ENCODE peak calls at places on chromosomes 12 and 14, in four cellular contexts. One of them, this sample, is unnamed.

GRCh38 chr12:106892075-106892474 is 63.6 kb upstream of the TMEM263 start:
- DNase-seq in colonic mucosa: peak; percentile 70
- DNase-seq in mammary epithelial cell: peak; percentile 35
- DNase-seq in A673: no peak
- DNase-seq in this sample: no peak

GRCh38 chr14:78608998-78609787 is 439.0 kb downstream of the NRXN3 start:
- DNase-seq in mammary epithelial cell: no peak
- DNase-seq in colonic mucosa: no peak
- DNase-seq in A673: no peak
- DNase-seq in this sample: no peak

GRCh38 chr14:104154246-104154645 is 15.9 kb downstream of the KIF26A start:
- DNase-seq in A673: no peak
- DNase-seq in mammary epithelial cell: no peak
- DNase-seq in colonic mucosa: no peak
- DNase-seq in this sample: no peak

GRCh38 chr12:124311292-124312109 is 16.6 kb downstream of the RFLNA start:
- DNase-seq in A673: peak; percentile 46
- DNase-seq in mammary epithelial cell: no peak
- DNase-seq in colonic mucosa: peak; percentile 41
- DNase-seq in this sample: peak; percentile 74

GRCh38 chr14:72880820-72881219 is 13.1 kb downstream of the DPF3 start:
- DNase-seq in mammary epithelial cell: no peak
- DNase-seq in colonic mucosa: no peak
- DNase-seq in A673: no peak
- DNase-seq in this sample: no peak

GRCh38 chr12:66514581-66514980 is 164.3 kb downstream of the GRIP1 start:
- DNase-seq in mammary epithelial cell: peak; percentile 82
- DNase-seq in A673: no peak
- DNase-seq in colonic mucosa: no peak
- DNase-seq in this sample: no peak

GRCh38 chr12:91181053-91181452 is 1.6 kb downstream of the DCN start:
- DNase-seq in colonic mucosa: no peak
- DNase-seq in mammary epithelial cell: no peak
- DNase-seq in A673: no peak
- DNase-seq in this sample: no peak

GRCh38 chr12:88958961-88959360 is 378.7 kb upstream of the KITLG start:
- DNase-seq in mammary epithelial cell: no peak
- DNase-seq in A673: no peak
- DNase-seq in colonic mucosa: no peak
- DNase-seq in this sample: peak; percentile 55

GRCh38 chr12:29611906-29612305 is 114.4 kb upstream of the OVCH1 start:
- DNase-seq in A673: peak; percentile 5
- DNase-seq in colonic mucosa: no peak
- DNase-seq in mammary epithelial cell: peak; percentile 42
- DNase-seq in this sample: no peak

GRCh38 chr12:59787610-59788009 is 191.8 kb downstream of the SLC16A7 start:
- DNase-seq in colonic mucosa: no peak
- DNase-seq in A673: no peak
- DNase-seq in mammary epithelial cell: no peak
- DNase-seq in this sample: no peak

GRCh38 chr12:75846102-75846501 is 185.5 kb downstream of the PHLDA1 start:
- DNase-seq in colonic mucosa: no peak
- DNase-seq in mammary epithelial cell: no peak
- DNase-seq in A673: no peak
- DNase-seq in this sample: no peak

GRCh38 chr14:104121142-104121541 is 17.2 kb upstream of the KIF26A start:
- DNase-seq in mammary epithelial cell: no peak
- DNase-seq in colonic mucosa: peak; percentile 13
- DNase-seq in A673: no peak
- DNase-seq in this sample: no peak

GRCh38 chr12:69096669-69097364 is 142.6 kb upstream of the CPSF6 start:
- DNase-seq in colonic mucosa: no peak
- DNase-seq in mammary epithelial cell: peak; percentile 21
- DNase-seq in A673: peak; percentile 82
- DNase-seq in this sample: no peak

GRCh38 chr12:4763549-4763948 is 43.3 kb downstream of the GALNT8 start:
- DNase-seq in A673: peak; percentile 65
- DNase-seq in colonic mucosa: peak; percentile 37
- DNase-seq in mammary epithelial cell: no peak
- DNase-seq in this sample: peak; percentile 99

GRCh38 chr14:49857427-49858003 is 4.9 kb upstream of the NEMF start:
- DNase-seq in colonic mucosa: no peak
- DNase-seq in A673: no peak
- DNase-seq in mammary epithelial cell: no peak
- DNase-seq in this sample: no peak

GRCh38 chr14:65492277-65492676 is 79.7 kb downstream of the FUT8 start:
- DNase-seq in A673: no peak
- DNase-seq in mammary epithelial cell: no peak
- DNase-seq in colonic mucosa: no peak
- DNase-seq in this sample: no peak

GRCh38 chr12:64983771-64984170 is 137.3 kb downstream of the WIF1 start:
- DNase-seq in colonic mucosa: no peak
- DNase-seq in A673: no peak
- DNase-seq in mammary epithelial cell: peak; percentile 79
- DNase-seq in this sample: no peak

GRCh38 chr12:23760495-23760894 is 189.0 kb downstream of the SOX5 start:
- DNase-seq in A673: no peak
- DNase-seq in colonic mucosa: no peak
- DNase-seq in mammary epithelial cell: no peak
- DNase-seq in this sample: peak; percentile 71

GRCh38 chr12:93214523-93215289 is 163.0 kb upstream of the NUDT4 start:
- DNase-seq in mammary epithelial cell: no peak
- DNase-seq in colonic mucosa: peak; percentile 82
- DNase-seq in A673: no peak
- DNase-seq in this sample: no peak

GRCh38 chr12:14846878-14847580 is 3.7 kb upstream of the ART4 start:
- DNase-seq in mammary epithelial cell: no peak
- DNase-seq in colonic mucosa: no peak
- DNase-seq in A673: no peak
- DNase-seq in this sample: no peak

GRCh38 chr12:14850929-14851663 is 7.8 kb upstream of the ART4 start:
- DNase-seq in colonic mucosa: no peak
- DNase-seq in mammary epithelial cell: no peak
- DNase-seq in A673: no peak
- DNase-seq in this sample: no peak

GRCh38 chr12:14846042-14846587 is 2.8 kb upstream of the ART4 start:
- DNase-seq in colonic mucosa: no peak
- DNase-seq in A673: no peak
- DNase-seq in mammary epithelial cell: no peak
- DNase-seq in this sample: no peak

GRCh38 chr12:14852880-14853279 is 9.6 kb upstream of the ART4 start:
- DNase-seq in colonic mucosa: no peak
- DNase-seq in A673: no peak
- DNase-seq in mammary epithelial cell: no peak
- DNase-seq in this sample: no peak

DNA sequence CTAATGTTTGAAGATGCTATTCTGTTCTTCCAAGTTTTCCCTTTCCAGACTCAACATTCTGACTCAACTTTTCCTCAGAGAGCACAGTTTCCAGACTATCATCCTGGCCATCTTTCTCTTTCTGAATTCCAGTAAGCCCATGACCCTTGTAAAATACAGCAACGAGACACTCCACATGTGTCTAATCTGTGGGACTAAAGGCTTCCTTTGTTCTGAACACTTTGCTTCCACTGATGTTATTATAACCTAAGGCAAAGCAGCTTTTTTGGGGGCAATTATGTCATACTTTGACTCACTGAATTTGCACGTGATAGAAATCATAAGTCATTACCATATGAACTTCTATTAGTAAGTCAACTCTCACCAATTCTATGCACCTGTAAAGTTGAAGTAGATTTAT is 6.3 kb upstream of the ART4 start:
- DNase-seq in colonic mucosa: no peak
- DNase-seq in A673: no peak
- DNase-seq in mammary epithelial cell: peak; percentile 72
- DNase-seq in this sample: no peak
- H3K4me3 ChIP-seq in colonic mucosa: no peak overlapping the region
- H3K4me3 ChIP-seq in A673: no peak overlapping the region
- H3K4me3 ChIP-seq in mammary epithelial cell: no peak overlapping the region
- H3K4me3 ChIP-seq in this sample: no peak overlapping the region

GRCh38 chr14:91385227-91385626 is 32.4 kb downstream of the CCDC88C start:
- DNase-seq in mammary epithelial cell: no peak
- DNase-seq in colonic mucosa: no peak
- DNase-seq in A673: no peak
- DNase-seq in this sample: peak; percentile 44

GRCh38 chr14:91388551-91388975 is 29.1 kb downstream of the CCDC88C start:
- DNase-seq in colonic mucosa: no peak
- DNase-seq in A673: no peak
- DNase-seq in mammary epithelial cell: no peak
- DNase-seq in this sample: no peak

GRCh38 chr14:91387996-91388395 is 29.6 kb downstream of the CCDC88C start:
- DNase-seq in mammary epithelial cell: no peak
- DNase-seq in A673: no peak
- DNase-seq in colonic mucosa: no peak
- DNase-seq in this sample: no peak

GRCh38 chr14:91389173-91389572 is 28.4 kb downstream of the CCDC88C start:
- DNase-seq in mammary epithelial cell: no peak
- DNase-seq in colonic mucosa: no peak
- DNase-seq in A673: no peak
- DNase-seq in this sample: no peak

GRCh38 chr14:91387135-91387849 is 30.3 kb downstream of the CCDC88C start:
- DNase-seq in A673: no peak
- DNase-seq in colonic mucosa: no peak
- DNase-seq in mammary epithelial cell: peak; percentile 66
- DNase-seq in this sample: no peak
- H3K4me1 ChIP-seq in A673: peaks cover 15% of the 10 kb centered on the region
- H3K4me1 ChIP-seq in colonic mucosa: peaks cover 4% of the 10 kb centered on the region
- H3K4me1 ChIP-seq in mammary epithelial cell: no peaks in the 10 kb centered on the region
- H3K4me1 ChIP-seq in this sample: peaks cover 15% of the 10 kb centered on the region

GRCh38 chr14:90799420-90799819 is 16.8 kb downstream of the TTC7B start:
- DNase-seq in A673: no peak
- DNase-seq in colonic mucosa: no peak
- DNase-seq in mammary epithelial cell: no peak
- DNase-seq in this sample: no peak
- H3K27ac ChIP-seq in A673: no peak overlapping the region
- H3K27ac ChIP-seq in colonic mucosa: no peak overlapping the region
- H3K27ac ChIP-seq in mammary epithelial cell: no peak overlapping the region
- H3K27ac ChIP-seq in this sample: no peak overlapping the region

GRCh38 chr14:32900602-32901001 is 38.1 kb upstream of the NPAS3 start:
- DNase-seq in colonic mucosa: no peak
- DNase-seq in A673: no peak
- DNase-seq in mammary epithelial cell: no peak
- DNase-seq in this sample: no peak

GRCh38 chr14:32897724-32898064 is 41.0 kb upstream of the NPAS3 start:
- DNase-seq in A673: no peak
- DNase-seq in mammary epithelial cell: no peak
- DNase-seq in colonic mucosa: no peak
- DNase-seq in this sample: no peak

GRCh38 chr14:32898876-32899275 is 39.8 kb upstream of the NPAS3 start:
- DNase-seq in A673: no peak
- DNase-seq in mammary epithelial cell: no peak
- DNase-seq in colonic mucosa: no peak
- DNase-seq in this sample: no peak

GRCh38 chr14:32896979-32897723 is 41.5 kb upstream of the NPAS3 start:
- DNase-seq in colonic mucosa: no peak
- DNase-seq in A673: peak; percentile 23
- DNase-seq in mammary epithelial cell: peak; percentile 1
- DNase-seq in this sample: no peak
- H3K4me3 ChIP-seq in colonic mucosa: peak overlapping the region; percentile 36
- H3K4me3 ChIP-seq in A673: peak overlapping the region; percentile 46
- H3K4me3 ChIP-seq in mammary epithelial cell: peak overlapping the region; percentile 45
- H3K4me3 ChIP-seq in this sample: no peak overlapping the region

GRCh38 chr12:110635055-110635454 is 21.1 kb downstream of the TCTN1 start:
- DNase-seq in colonic mucosa: no peak
- DNase-seq in mammary epithelial cell: no peak
- DNase-seq in A673: no peak
- DNase-seq in this sample: no peak
- H3K4me1 ChIP-seq in colonic mucosa: no peaks in the 10 kb centered on the region
- H3K4me1 ChIP-seq in mammary epithelial cell: peaks cover 10% of the 10 kb centered on the region
- H3K4me1 ChIP-seq in A673: peaks cover 30% of the 10 kb centered on the region
- H3K4me1 ChIP-seq in this sample: no peaks in the 10 kb centered on the region

GRCh38 chr12:56768424-56768823 is 5.3 kb downstream of the HSD17B6 start:
- DNase-seq in A673: no peak
- DNase-seq in colonic mucosa: no peak
- DNase-seq in mammary epithelial cell: no peak
- DNase-seq in this sample: peak; percentile 38
- H3K27ac ChIP-seq in A673: no peak overlapping the region
- H3K27ac ChIP-seq in colonic mucosa: no peak overlapping the region
- H3K27ac ChIP-seq in mammary epithelial cell: no peak overlapping the region
- H3K27ac ChIP-seq in this sample: no peak overlapping the region

DNA sequence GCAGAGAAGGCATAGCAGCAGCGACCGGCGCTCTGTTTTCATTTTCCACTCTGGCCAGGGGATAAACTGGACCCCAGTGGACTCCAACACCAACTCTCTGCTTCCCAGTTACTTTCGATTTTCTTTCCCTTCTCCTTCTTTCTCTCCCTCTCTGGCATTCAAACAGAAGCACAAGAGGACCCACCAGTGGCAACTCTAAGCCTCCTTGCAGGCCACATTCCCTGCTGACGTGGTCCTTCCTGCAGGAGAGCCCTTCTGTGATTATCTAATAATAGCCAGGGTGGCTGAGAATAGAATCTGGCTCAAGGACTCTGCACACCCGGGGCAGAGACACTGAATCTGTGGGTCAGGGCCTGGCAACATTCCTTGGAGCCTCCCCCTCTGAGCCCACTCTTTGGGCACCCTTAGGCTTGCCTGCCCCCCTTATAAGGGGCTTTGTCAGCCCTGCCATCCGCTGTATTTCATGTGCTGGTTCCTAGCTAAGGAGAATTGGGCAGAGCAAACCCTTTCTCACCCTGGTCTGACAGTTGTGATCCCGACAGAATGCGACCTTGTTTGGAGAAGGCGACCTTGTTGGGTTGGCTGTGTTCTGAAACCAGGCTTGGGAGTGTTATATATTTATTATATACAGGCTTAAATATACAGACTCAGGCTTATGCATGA is 8.2 kb upstream of the HOXC6 start:
- DNase-seq in A673: no peak
- DNase-seq in colonic mucosa: no peak
- DNase-seq in mammary epithelial cell: peak; percentile 17
- DNase-seq in this sample: peak; percentile 49
- H3K4me3 ChIP-seq in A673: peak overlapping the region; percentile 68
- H3K4me3 ChIP-seq in colonic mucosa: no peak overlapping the region
- H3K4me3 ChIP-seq in mammary epithelial cell: peak overlapping the region; percentile 43
- H3K4me3 ChIP-seq in this sample: no peak overlapping the region

This sample was measured in endodermal cell.